ENCODE peak calls at places on chromosomes 6 and 20, in six cellular contexts. One of them, this sample, is unnamed.

GRCh38 chr6:43026365-43026764 is 4.9 kb downstream of the RRP36 start:
- DNase-seq in brain microvascular endothelial cell: no peak
- DNase-seq in HL-60: no peak
- DNase-seq in lower lobe of right lung: no peak
- DNase-seq in esophagus squamous epithelium: no peak
- DNase-seq in cardiac muscle cell: no peak
- DNase-seq in this sample: no peak

GRCh38 chr20:63238491-63239126 is 2.9 kb downstream of the BIRC7 start:
- DNase-seq in brain microvascular endothelial cell: no peak
- DNase-seq in HL-60: no peak
- DNase-seq in lower lobe of right lung: no peak
- DNase-seq in esophagus squamous epithelium: no peak
- DNase-seq in cardiac muscle cell: no peak
- DNase-seq in this sample: no peak

GRCh38 chr6:150482883-150483409 is 114.1 kb downstream of the IYD start:
- DNase-seq in brain microvascular endothelial cell: no peak
- DNase-seq in HL-60: no peak
- DNase-seq in lower lobe of right lung: no peak
- DNase-seq in esophagus squamous epithelium: no peak
- DNase-seq in cardiac muscle cell: no peak
- DNase-seq in this sample: no peak

GRCh38 chr20:63173552-63174191 is 42.3 kb downstream of the YTHDF1 start:
- DNase-seq in brain microvascular endothelial cell: no peak
- DNase-seq in HL-60: no peak
- DNase-seq in lower lobe of right lung: no peak
- DNase-seq in esophagus squamous epithelium: no peak
- DNase-seq in cardiac muscle cell: no peak
- DNase-seq in this sample: no peak

GRCh38 chr6:36127462-36128016 is 2.8 kb upstream of the MAPK13 start:
- DNase-seq in brain microvascular endothelial cell: peak; percentile 83
- DNase-seq in HL-60: no peak
- DNase-seq in lower lobe of right lung: peak; percentile 86
- DNase-seq in esophagus squamous epithelium: no peak
- DNase-seq in cardiac muscle cell: peak; percentile 86
- DNase-seq in this sample: peak; percentile 36

GRCh38 chr20:63355781-63356295 is 5.3 kb downstream of the CHRNA4 start:
- DNase-seq in brain microvascular endothelial cell: no peak
- DNase-seq in HL-60: no peak
- DNase-seq in lower lobe of right lung: no peak
- DNase-seq in esophagus squamous epithelium: no peak
- DNase-seq in cardiac muscle cell: no peak
- DNase-seq in this sample: no peak

GRCh38 chr6:168162366-168162765 is 83.4 kb upstream of the FRMD1 start:
- DNase-seq in brain microvascular endothelial cell: no peak
- DNase-seq in HL-60: no peak
- DNase-seq in lower lobe of right lung: no peak
- DNase-seq in esophagus squamous epithelium: no peak
- DNase-seq in cardiac muscle cell: no peak
- DNase-seq in this sample: no peak

GRCh38 chr6:134187751-134188150 is 130.2 kb downstream of the SGK1 start:
- DNase-seq in brain microvascular endothelial cell: no peak
- DNase-seq in HL-60: no peak
- DNase-seq in lower lobe of right lung: no peak
- DNase-seq in esophagus squamous epithelium: no peak
- DNase-seq in cardiac muscle cell: no peak
- DNase-seq in this sample: no peak

GRCh38 chr6:36196049-36196879 is at the start of gene BRPF3:
- DNase-seq in brain microvascular endothelial cell: peak; percentile 42
- DNase-seq in HL-60: peak; percentile 46
- DNase-seq in lower lobe of right lung: peak; percentile 89
- DNase-seq in esophagus squamous epithelium: peak; percentile 29
- DNase-seq in cardiac muscle cell: peak; percentile 88
- DNase-seq in this sample: peak; percentile 18

GRCh38 chr6:125258651-125259353 is 43.0 kb downstream of the HDDC2 start:
- DNase-seq in brain microvascular endothelial cell: no peak
- DNase-seq in HL-60: no peak
- DNase-seq in lower lobe of right lung: no peak
- DNase-seq in esophagus squamous epithelium: no peak
- DNase-seq in cardiac muscle cell: no peak
- DNase-seq in this sample: no peak

GRCh38 chr6:26003102-26003694 is 40.6 kb downstream of the TRIM38 start:
- DNase-seq in brain microvascular endothelial cell: peak; percentile 54
- DNase-seq in HL-60: no peak
- DNase-seq in lower lobe of right lung: no peak
- DNase-seq in esophagus squamous epithelium: no peak
- DNase-seq in cardiac muscle cell: peak; percentile 71
- DNase-seq in this sample: no peak

GRCh38 chr20:63218701-63219446 is 2.9 kb upstream of the YTHDF1 start:
- DNase-seq in brain microvascular endothelial cell: no peak
- DNase-seq in HL-60: no peak
- DNase-seq in lower lobe of right lung: no peak
- DNase-seq in esophagus squamous epithelium: no peak
- DNase-seq in cardiac muscle cell: no peak
- DNase-seq in this sample: no peak

GRCh38 chr20:48738399-48739304 is 89.1 kb downstream of the PREX1 start:
- DNase-seq in brain microvascular endothelial cell: no peak
- DNase-seq in HL-60: no peak
- DNase-seq in lower lobe of right lung: no peak
- DNase-seq in esophagus squamous epithelium: no peak
- DNase-seq in cardiac muscle cell: no peak
- DNase-seq in this sample: no peak

GRCh38 chr6:135114355-135115145 is 59.9 kb upstream of the HBS1L start:
- DNase-seq in brain microvascular endothelial cell: no peak
- DNase-seq in HL-60: no peak
- DNase-seq in lower lobe of right lung: no peak
- DNase-seq in esophagus squamous epithelium: no peak
- DNase-seq in cardiac muscle cell: no peak
- DNase-seq in this sample: no peak

GRCh38 chr20:37202267-37202943 is 23.1 kb upstream of the MROH8 start:
- DNase-seq in brain microvascular endothelial cell: peak; percentile 91
- DNase-seq in HL-60: peak; percentile 37
- DNase-seq in lower lobe of right lung: no peak
- DNase-seq in esophagus squamous epithelium: no peak
- DNase-seq in cardiac muscle cell: peak; percentile 95
- DNase-seq in this sample: peak; percentile 89

GRCh38 chr6:133432021-133432989 is 191.1 kb downstream of the EYA4 start:
- DNase-seq in brain microvascular endothelial cell: no peak
- DNase-seq in HL-60: no peak
- DNase-seq in lower lobe of right lung: no peak
- DNase-seq in esophagus squamous epithelium: no peak
- DNase-seq in cardiac muscle cell: no peak
- DNase-seq in this sample: peak; percentile 59

GRCh38 chr6:124490123-124490522 is 472.1 kb upstream of the RNF217 start:
- DNase-seq in brain microvascular endothelial cell: peak; percentile 10
- DNase-seq in HL-60: no peak
- DNase-seq in lower lobe of right lung: no peak
- DNase-seq in esophagus squamous epithelium: no peak
- DNase-seq in cardiac muscle cell: no peak
- DNase-seq in this sample: peak; percentile 25

GRCh38 chr6:37578104-37578503 is 78.4 kb upstream of the CCDC167 start:
- DNase-seq in brain microvascular endothelial cell: no peak
- DNase-seq in HL-60: no peak
- DNase-seq in lower lobe of right lung: no peak
- DNase-seq in esophagus squamous epithelium: no peak
- DNase-seq in cardiac muscle cell: no peak
- DNase-seq in this sample: no peak

GRCh38 chr6:37576336-37576737 is 76.6 kb upstream of the CCDC167 start:
- DNase-seq in brain microvascular endothelial cell: peak; percentile 58
- DNase-seq in HL-60: no peak
- DNase-seq in lower lobe of right lung: no peak
- DNase-seq in esophagus squamous epithelium: no peak
- DNase-seq in cardiac muscle cell: no peak
- DNase-seq in this sample: peak; percentile 40

GRCh38 chr6:37579444-37580067 is 79.9 kb upstream of the CCDC167 start:
- DNase-seq in brain microvascular endothelial cell: no peak
- DNase-seq in HL-60: no peak
- DNase-seq in lower lobe of right lung: no peak
- DNase-seq in esophagus squamous epithelium: no peak
- DNase-seq in cardiac muscle cell: no peak
- DNase-seq in this sample: no peak

GRCh38 chr6:37572340-37572739 is 72.6 kb upstream of the CCDC167 start:
- DNase-seq in brain microvascular endothelial cell: no peak
- DNase-seq in HL-60: no peak
- DNase-seq in lower lobe of right lung: no peak
- DNase-seq in esophagus squamous epithelium: no peak
- DNase-seq in cardiac muscle cell: no peak
- DNase-seq in this sample: no peak

GRCh38 chr6:37575221-37575620 is 75.5 kb upstream of the CCDC167 start:
- DNase-seq in brain microvascular endothelial cell: no peak
- DNase-seq in HL-60: no peak
- DNase-seq in lower lobe of right lung: no peak
- DNase-seq in esophagus squamous epithelium: no peak
- DNase-seq in cardiac muscle cell: no peak
- DNase-seq in this sample: no peak
- H3K4me3 ChIP-seq in brain microvascular endothelial cell: no peak overlapping the region
- H3K4me3 ChIP-seq in HL-60: no peak overlapping the region
- H3K4me3 ChIP-seq in lower lobe of right lung: no peak overlapping the region
- H3K4me3 ChIP-seq in esophagus squamous epithelium: no peak overlapping the region
- H3K4me3 ChIP-seq in cardiac muscle cell: no peak overlapping the region
- H3K4me3 ChIP-seq in this sample: no peak overlapping the region

DNA sequence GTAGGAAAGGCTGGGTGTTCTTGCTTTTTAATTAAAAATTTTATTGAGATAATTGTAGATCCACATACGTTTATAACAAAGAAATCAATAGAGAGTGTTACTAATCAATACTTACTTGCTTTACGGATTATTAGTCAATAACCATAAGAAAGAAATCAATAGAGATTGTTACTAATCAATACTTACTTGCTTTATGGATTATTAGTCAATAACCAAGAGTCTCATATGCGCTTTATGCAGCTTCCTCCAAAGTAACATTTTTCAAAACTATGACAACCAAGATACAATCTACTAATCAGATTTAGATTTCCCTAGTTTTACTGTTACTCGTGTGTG is 31.0 kb upstream of the LY86 start:
- DNase-seq in brain microvascular endothelial cell: no peak
- DNase-seq in HL-60: no peak
- DNase-seq in lower lobe of right lung: no peak
- DNase-seq in esophagus squamous epithelium: no peak
- DNase-seq in cardiac muscle cell: no peak
- DNase-seq in this sample: no peak
- H3K4me3 ChIP-seq in brain microvascular endothelial cell: no peak overlapping the region
- H3K4me3 ChIP-seq in HL-60: no peak overlapping the region
- H3K4me3 ChIP-seq in lower lobe of right lung: no peak overlapping the region
- H3K4me3 ChIP-seq in esophagus squamous epithelium: no peak overlapping the region
- H3K4me3 ChIP-seq in cardiac muscle cell: no peak overlapping the region
- H3K4me3 ChIP-seq in this sample: no peak overlapping the region

GRCh38 chr6:12115001-12115400 is 102.9 kb downstream of the HIVEP1 start:
- DNase-seq in brain microvascular endothelial cell: no peak
- DNase-seq in HL-60: no peak
- DNase-seq in lower lobe of right lung: no peak
- DNase-seq in esophagus squamous epithelium: no peak
- DNase-seq in cardiac muscle cell: no peak
- DNase-seq in this sample: no peak
- H3K4me3 ChIP-seq in brain microvascular endothelial cell: no peak overlapping the region
- H3K4me3 ChIP-seq in HL-60: no peak overlapping the region
- H3K4me3 ChIP-seq in lower lobe of right lung: no peak overlapping the region
- H3K4me3 ChIP-seq in esophagus squamous epithelium: no peak overlapping the region
- H3K4me3 ChIP-seq in cardiac muscle cell: no peak overlapping the region
- H3K4me3 ChIP-seq in this sample: no peak overlapping the region

DNA sequence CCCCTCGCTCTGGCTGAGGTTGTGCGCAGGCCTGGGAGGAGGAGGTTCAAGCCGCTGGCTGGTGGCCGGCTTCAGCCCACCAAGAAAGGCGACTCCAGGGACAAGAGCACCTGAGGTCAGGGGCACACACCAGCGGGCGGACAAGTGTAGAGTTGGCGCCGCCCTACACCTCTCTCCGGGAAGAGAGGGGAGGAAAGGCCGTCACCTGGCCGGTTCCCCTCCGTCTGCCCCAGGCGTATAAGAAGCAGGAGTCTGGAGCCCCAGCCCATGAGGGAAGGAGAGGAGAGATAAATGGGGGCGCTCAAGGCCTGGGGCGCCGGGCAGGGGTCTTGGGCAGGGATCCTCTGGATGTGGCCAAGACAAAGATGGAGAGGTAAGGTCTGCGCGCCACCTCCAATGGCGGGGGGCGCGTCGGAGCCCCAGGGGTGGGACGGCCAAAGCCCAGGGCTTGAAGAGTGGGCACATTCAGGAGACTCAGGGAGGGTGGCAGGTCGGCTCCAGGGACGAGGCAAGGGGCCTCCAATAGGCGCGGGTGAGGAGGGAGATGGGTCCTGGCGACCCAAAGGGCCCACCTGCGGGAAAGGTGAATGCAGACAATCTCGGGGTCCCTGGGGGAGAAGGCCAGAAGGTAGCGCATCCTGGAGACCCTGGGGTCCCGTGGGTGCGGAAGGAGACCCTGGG is 826 bp downstream of the RIMS4 start:
- DNase-seq in brain microvascular endothelial cell: no peak
- DNase-seq in HL-60: no peak
- DNase-seq in lower lobe of right lung: no peak
- DNase-seq in esophagus squamous epithelium: no peak
- DNase-seq in cardiac muscle cell: no peak
- DNase-seq in this sample: no peak
- H3K4me3 ChIP-seq in brain microvascular endothelial cell: no peak overlapping the region
- H3K4me3 ChIP-seq in HL-60: no peak overlapping the region
- H3K4me3 ChIP-seq in lower lobe of right lung: peak overlapping the region; percentile 23
- H3K4me3 ChIP-seq in esophagus squamous epithelium: no peak overlapping the region
- H3K4me3 ChIP-seq in cardiac muscle cell: peak overlapping the region; percentile 49
- H3K4me3 ChIP-seq in this sample: no peak overlapping the region

GRCh38 chr6:105994522-105995402 is 91.4 kb upstream of the PRDM1 start:
- DNase-seq in brain microvascular endothelial cell: peak; percentile 37
- DNase-seq in HL-60: peak; percentile 52
- DNase-seq in lower lobe of right lung: peak; percentile 74
- DNase-seq in esophagus squamous epithelium: no peak
- DNase-seq in cardiac muscle cell: peak; percentile 59
- DNase-seq in this sample: peak; percentile 40

GRCh38 chr6:105993769-105994521 is 92.2 kb upstream of the PRDM1 start:
- DNase-seq in brain microvascular endothelial cell: no peak
- DNase-seq in HL-60: peak; percentile 72
- DNase-seq in lower lobe of right lung: peak; percentile 65
- DNase-seq in esophagus squamous epithelium: no peak
- DNase-seq in cardiac muscle cell: peak; percentile 29
- DNase-seq in this sample: no peak

GRCh38 chr6:105991561-105992314 is 94.4 kb upstream of the PRDM1 start:
- DNase-seq in brain microvascular endothelial cell: no peak
- DNase-seq in HL-60: no peak
- DNase-seq in lower lobe of right lung: peak; percentile 46
- DNase-seq in esophagus squamous epithelium: no peak
- DNase-seq in cardiac muscle cell: no peak
- DNase-seq in this sample: no peak

GRCh38 chr6:105992315-105992961 is 93.7 kb upstream of the PRDM1 start:
- DNase-seq in brain microvascular endothelial cell: peak; percentile 46
- DNase-seq in HL-60: peak; percentile 65
- DNase-seq in lower lobe of right lung: peak; percentile 89
- DNase-seq in esophagus squamous epithelium: peak; percentile 41
- DNase-seq in cardiac muscle cell: peak; percentile 77
- DNase-seq in this sample: peak; percentile 38

GRCh38 chr6:105993341-105993740 is 92.8 kb upstream of the PRDM1 start:
- DNase-seq in brain microvascular endothelial cell: no peak
- DNase-seq in HL-60: no peak
- DNase-seq in lower lobe of right lung: no peak
- DNase-seq in esophagus squamous epithelium: no peak
- DNase-seq in cardiac muscle cell: no peak
- DNase-seq in this sample: no peak
- H3K4me3 ChIP-seq in brain microvascular endothelial cell: peak overlapping the region; percentile 61
- H3K4me3 ChIP-seq in HL-60: no peak overlapping the region
- H3K4me3 ChIP-seq in lower lobe of right lung: peak overlapping the region; percentile 66
- H3K4me3 ChIP-seq in esophagus squamous epithelium: no peak overlapping the region
- H3K4me3 ChIP-seq in cardiac muscle cell: no peak overlapping the region
- H3K4me3 ChIP-seq in this sample: no peak overlapping the region